ENCODE peak calls at places on chromosome 18, in nine cellular contexts. One of them, this sample, is unnamed. For H3K4me1, the result is how much of the 10 kb centered on the place peaks cover.

GRCh38 chr18:76691800-76692199 is 130.6 kb upstream of the ZNF236 start:
- DNase-seq in adrenal gland: no peak
- DNase-seq in HCT116: no peak
- DNase-seq in stomach: no peak
- DNase-seq in heart left ventricle: no peak
- DNase-seq in lower lobe of right lung: no peak
- DNase-seq in MM.1S: no peak
- DNase-seq in GM23248: peak
- DNase-seq in K562: no peak
- DNase-seq in this sample: no peak

GRCh38 chr18:24930974-24931373 is 421.0 kb downstream of the ZNF521 start:
- DNase-seq in adrenal gland: no peak
- DNase-seq in HCT116: no peak
- DNase-seq in stomach: peak
- DNase-seq in heart left ventricle: no peak
- DNase-seq in lower lobe of right lung: no peak
- DNase-seq in MM.1S: no peak
- DNase-seq in GM23248: no peak
- DNase-seq in K562: no peak
- DNase-seq in this sample: no peak

GRCh38 chr18:37565138-37565984 is at the start of gene CELF4:
- DNase-seq in adrenal gland: no peak
- DNase-seq in HCT116: no peak
- DNase-seq in stomach: no peak
- DNase-seq in heart left ventricle: no peak
- DNase-seq in lower lobe of right lung: no peak
- DNase-seq in MM.1S: no peak
- DNase-seq in GM23248: peak
- DNase-seq in K562: no peak
- DNase-seq in this sample: no peak

GRCh38 chr18:53817976-53818950 is 406.2 kb downstream of the MBD2 start:
- DNase-seq in adrenal gland: no peak
- DNase-seq in HCT116: no peak
- DNase-seq in stomach: no peak
- DNase-seq in heart left ventricle: no peak
- DNase-seq in lower lobe of right lung: no peak
- DNase-seq in MM.1S: no peak
- DNase-seq in GM23248: peak
- DNase-seq in K562: no peak
- DNase-seq in this sample: no peak

GRCh38 chr18:71038196-71038595 is 749.4 kb downstream of the SOCS6 start:
- DNase-seq in adrenal gland: no peak
- DNase-seq in HCT116: no peak
- DNase-seq in stomach: no peak
- DNase-seq in heart left ventricle: no peak
- DNase-seq in lower lobe of right lung: no peak
- DNase-seq in MM.1S: no peak
- DNase-seq in GM23248: no peak
- DNase-seq in K562: no peak
- DNase-seq in this sample: no peak

GRCh38 chr18:25089470-25089869 is 262.5 kb downstream of the ZNF521 start:
- DNase-seq in adrenal gland: no peak
- DNase-seq in HCT116: no peak
- DNase-seq in stomach: no peak
- DNase-seq in heart left ventricle: no peak
- DNase-seq in lower lobe of right lung: no peak
- DNase-seq in MM.1S: no peak
- DNase-seq in GM23248: no peak
- DNase-seq in K562: no peak
- DNase-seq in this sample: no peak

GRCh38 chr18:34661464-34662087 is 48.5 kb upstream of the DTNA start:
- DNase-seq in adrenal gland: no peak
- DNase-seq in HCT116: peak
- DNase-seq in stomach: no peak
- DNase-seq in heart left ventricle: no peak
- DNase-seq in lower lobe of right lung: no peak
- DNase-seq in MM.1S: peak
- DNase-seq in GM23248: peak
- DNase-seq in K562: peak
- DNase-seq in this sample: no peak

GRCh38 chr18:44309185-44309584 is 371.5 kb upstream of the SETBP1 start:
- DNase-seq in adrenal gland: no peak
- DNase-seq in HCT116: no peak
- DNase-seq in stomach: no peak
- DNase-seq in heart left ventricle: no peak
- DNase-seq in lower lobe of right lung: no peak
- DNase-seq in MM.1S: no peak
- DNase-seq in GM23248: peak
- DNase-seq in K562: no peak
- DNase-seq in this sample: no peak

GRCh38 chr18:6219116-6219717 is 195.5 kb downstream of the L3MBTL4 start:
- DNase-seq in adrenal gland: peak
- DNase-seq in HCT116: no peak
- DNase-seq in stomach: no peak
- DNase-seq in heart left ventricle: peak
- DNase-seq in lower lobe of right lung: no peak
- DNase-seq in MM.1S: peak
- DNase-seq in GM23248: peak
- DNase-seq in K562: peak
- DNase-seq in this sample: no peak

GRCh38 chr18:51537487-51537886 is 340.0 kb upstream of the MEX3C start:
- DNase-seq in adrenal gland: peak
- DNase-seq in HCT116: no peak
- DNase-seq in stomach: no peak
- DNase-seq in heart left ventricle: peak
- DNase-seq in lower lobe of right lung: no peak
- DNase-seq in MM.1S: peak
- DNase-seq in GM23248: peak
- DNase-seq in K562: no peak
- DNase-seq in this sample: no peak

GRCh38 chr18:77346446-77346845 is 96.8 kb downstream of the GALR1 start:
- DNase-seq in adrenal gland: no peak
- DNase-seq in HCT116: no peak
- DNase-seq in stomach: no peak
- DNase-seq in heart left ventricle: no peak
- DNase-seq in lower lobe of right lung: no peak
- DNase-seq in MM.1S: no peak
- DNase-seq in GM23248: peak
- DNase-seq in K562: no peak
- DNase-seq in this sample: no peak

GRCh38 chr18:43420950-43421349 is 143.7 kb upstream of the SYT4 start:
- DNase-seq in adrenal gland: no peak
- DNase-seq in HCT116: no peak
- DNase-seq in stomach: no peak
- DNase-seq in heart left ventricle: no peak
- DNase-seq in lower lobe of right lung: no peak
- DNase-seq in MM.1S: no peak
- DNase-seq in GM23248: no peak
- DNase-seq in K562: no peak
- DNase-seq in this sample: no peak

GRCh38 chr18:58536534-58537271 is 92.2 kb downstream of the ALPK2 start:
- DNase-seq in adrenal gland: no peak
- DNase-seq in HCT116: no peak
- DNase-seq in stomach: no peak
- DNase-seq in heart left ventricle: no peak
- DNase-seq in lower lobe of right lung: no peak
- DNase-seq in MM.1S: peak
- DNase-seq in GM23248: no peak
- DNase-seq in K562: no peak
- DNase-seq in this sample: no peak

GRCh38 chr18:51154664-51155063 is 42.8 kb downstream of the MEX3C start:
- DNase-seq in adrenal gland: no peak
- DNase-seq in HCT116: no peak
- DNase-seq in stomach: no peak
- DNase-seq in heart left ventricle: no peak
- DNase-seq in lower lobe of right lung: no peak
- DNase-seq in MM.1S: no peak
- DNase-seq in GM23248: no peak
- DNase-seq in K562: no peak
- DNase-seq in this sample: no peak

GRCh38 chr18:22556271-22556990 is 138.7 kb upstream of the CTAGE1 start:
- DNase-seq in adrenal gland: peak
- DNase-seq in HCT116: no peak
- DNase-seq in stomach: peak
- DNase-seq in heart left ventricle: peak
- DNase-seq in lower lobe of right lung: no peak
- DNase-seq in MM.1S: no peak
- DNase-seq in GM23248: peak
- DNase-seq in K562: no peak
- DNase-seq in this sample: no peak

GRCh38 chr18:11147371-11147860 is 2.0 kb downstream of the PIEZO2 start:
- DNase-seq in adrenal gland: no peak
- DNase-seq in HCT116: no peak
- DNase-seq in stomach: no peak
- DNase-seq in heart left ventricle: no peak
- DNase-seq in lower lobe of right lung: no peak
- DNase-seq in MM.1S: no peak
- DNase-seq in GM23248: no peak
- DNase-seq in K562: no peak
- DNase-seq in this sample: no peak

GRCh38 chr18:74722237-74722636 is 124.6 kb downstream of the ZNF407 start:
- DNase-seq in adrenal gland: no peak
- DNase-seq in HCT116: no peak
- DNase-seq in stomach: no peak
- DNase-seq in heart left ventricle: no peak
- DNase-seq in lower lobe of right lung: no peak
- DNase-seq in MM.1S: no peak
- DNase-seq in GM23248: peak
- DNase-seq in K562: no peak
- DNase-seq in this sample: no peak

GRCh38 chr18:1092228-1092627 is 187.6 kb downstream of the ADCYAP1 start:
- DNase-seq in adrenal gland: no peak
- DNase-seq in HCT116: no peak
- DNase-seq in stomach: no peak
- DNase-seq in heart left ventricle: no peak
- DNase-seq in lower lobe of right lung: no peak
- DNase-seq in MM.1S: peak
- DNase-seq in GM23248: no peak
- DNase-seq in K562: peak
- DNase-seq in this sample: no peak

GRCh38 chr18:23867011-23867410 is 147.5 kb upstream of the TTC39C start:
- DNase-seq in adrenal gland: no peak
- DNase-seq in HCT116: no peak
- DNase-seq in stomach: no peak
- DNase-seq in heart left ventricle: no peak
- DNase-seq in lower lobe of right lung: no peak
- DNase-seq in MM.1S: no peak
- DNase-seq in GM23248: no peak
- DNase-seq in K562: no peak
- DNase-seq in this sample: no peak

GRCh38 chr18:71001597-71001996 is 712.8 kb downstream of the SOCS6 start:
- DNase-seq in adrenal gland: no peak
- DNase-seq in HCT116: no peak
- DNase-seq in stomach: no peak
- DNase-seq in heart left ventricle: no peak
- DNase-seq in lower lobe of right lung: no peak
- DNase-seq in MM.1S: no peak
- DNase-seq in GM23248: no peak
- DNase-seq in K562: no peak
- DNase-seq in this sample: no peak

DNA sequence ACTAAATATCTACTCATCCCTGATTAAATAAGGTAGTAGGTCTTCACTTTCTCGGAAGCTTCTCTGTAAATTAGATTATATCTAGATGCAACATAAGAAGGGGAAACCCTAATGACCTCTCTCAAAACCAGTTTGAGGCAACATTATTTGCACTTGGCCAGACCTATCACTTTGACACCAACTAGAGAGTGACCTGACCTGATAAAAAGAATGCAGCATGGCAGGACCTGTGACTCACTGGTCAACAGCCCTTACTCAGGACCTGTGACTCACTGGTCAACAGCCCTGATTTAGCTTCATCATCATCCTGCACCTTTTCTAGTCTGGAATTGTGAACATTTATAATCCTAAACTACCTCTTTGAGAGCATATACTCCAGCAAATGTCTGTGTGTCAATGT is 1957.7 kb upstream of the CELF4 start:
- DNase-seq in adrenal gland: peak
- DNase-seq in HCT116: peak
- DNase-seq in stomach: no peak
- DNase-seq in heart left ventricle: no peak
- DNase-seq in lower lobe of right lung: no peak
- DNase-seq in MM.1S: no peak
- DNase-seq in GM23248: peak
- DNase-seq in K562: no peak
- DNase-seq in this sample: no peak
- H3K27ac ChIP-seq in adrenal gland: no peak
- H3K27ac ChIP-seq in HCT116: no peak
- H3K27ac ChIP-seq in stomach: no peak
- H3K27ac ChIP-seq in heart left ventricle: no peak
- H3K27ac ChIP-seq in lower lobe of right lung: no peak
- H3K27ac ChIP-seq in MM.1S: no peak
- H3K27ac ChIP-seq in GM23248: no peak
- H3K27ac ChIP-seq in K562: no peak
- H3K27ac ChIP-seq in this sample: no peak

GRCh38 chr18:48408111-48408726 is 964 bp downstream of the ZBTB7C start:
- DNase-seq in adrenal gland: peak
- DNase-seq in HCT116: no peak
- DNase-seq in stomach: no peak
- DNase-seq in heart left ventricle: peak
- DNase-seq in lower lobe of right lung: peak
- DNase-seq in MM.1S: no peak
- DNase-seq in GM23248: no peak
- DNase-seq in K562: no peak
- DNase-seq in this sample: no peak
- H3K4me3 ChIP-seq in adrenal gland: peak
- H3K4me3 ChIP-seq in HCT116: no peak
- H3K4me3 ChIP-seq in stomach: peak
- H3K4me3 ChIP-seq in heart left ventricle: peak
- H3K4me3 ChIP-seq in lower lobe of right lung: peak
- H3K4me3 ChIP-seq in MM.1S: peak
- H3K4me3 ChIP-seq in GM23248: peak
- H3K4me3 ChIP-seq in K562: no peak
- H3K4me3 ChIP-seq in this sample: no peak

GRCh38 chr18:13268035-13268700 is 49.6 kb downstream of the LDLRAD4 start:
- DNase-seq in adrenal gland: no peak
- DNase-seq in HCT116: no peak
- DNase-seq in stomach: peak
- DNase-seq in heart left ventricle: peak
- DNase-seq in lower lobe of right lung: no peak
- DNase-seq in MM.1S: no peak
- DNase-seq in GM23248: peak
- DNase-seq in K562: no peak
- DNase-seq in this sample: no peak
- H3K4me1 ChIP-seq in adrenal gland: half or more
- H3K4me1 ChIP-seq in HCT116: under half
- H3K4me1 ChIP-seq in stomach: half or more
- H3K4me1 ChIP-seq in heart left ventricle: half or more
- H3K4me1 ChIP-seq in lower lobe of right lung: under half
- H3K4me1 ChIP-seq in MM.1S: under half
- H3K4me1 ChIP-seq in GM23248: under half
- H3K4me1 ChIP-seq in K562: under half
- H3K4me1 ChIP-seq in this sample: under half

DNA sequence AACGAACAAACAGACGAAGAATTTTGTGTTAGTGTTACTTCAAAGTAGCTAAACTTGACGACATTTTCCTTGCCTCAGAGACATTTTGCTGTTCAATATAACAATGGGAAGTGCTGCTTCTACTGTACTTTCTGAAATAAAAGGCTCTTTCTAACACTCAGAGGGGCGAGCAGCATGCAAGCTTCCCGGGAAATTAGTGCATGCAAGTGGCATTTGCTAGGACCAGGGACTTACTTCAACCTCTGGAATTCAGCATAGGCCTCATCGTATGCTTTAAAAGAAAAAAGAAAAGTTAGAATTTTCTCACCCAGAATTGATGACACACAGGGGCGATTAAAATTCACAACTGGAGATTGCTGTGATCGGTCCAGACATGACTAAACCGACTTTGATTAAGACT is 62.5 kb upstream of the LPIN2 start:
- DNase-seq in adrenal gland: no peak
- DNase-seq in HCT116: no peak
- DNase-seq in stomach: no peak
- DNase-seq in heart left ventricle: no peak
- DNase-seq in lower lobe of right lung: no peak
- DNase-seq in MM.1S: no peak
- DNase-seq in GM23248: no peak
- DNase-seq in K562: no peak
- DNase-seq in this sample: no peak
- H3K27ac ChIP-seq in adrenal gland: no peak
- H3K27ac ChIP-seq in HCT116: no peak
- H3K27ac ChIP-seq in stomach: no peak
- H3K27ac ChIP-seq in heart left ventricle: no peak
- H3K27ac ChIP-seq in lower lobe of right lung: no peak
- H3K27ac ChIP-seq in MM.1S: no peak
- H3K27ac ChIP-seq in GM23248: no peak
- H3K27ac ChIP-seq in K562: no peak
- H3K27ac ChIP-seq in this sample: no peak